ENCODE peak calls at places on chromosomes 6 and 20, in four cellular contexts. S is H9, Q is T-helper 9 cell, U is epithelial cell of prostate. Y is an unnamed sample.

GRCh38 chr6:149075616-149076354 is 241.7 kb upstream of the TAB2 start:
- DNase-seq in Q (no peak), S (no peak), U (no peak), Y (no peak)

GRCh38 chr6:95243091-95243490 is 334.2 kb upstream of the MANEA start:
- DNase-seq in S (no peak), U (peak), Q (no peak), Y (no peak)

GRCh38 chr6:2791124-2792050 is 26.2 kb downstream of the WRNIP1 start:
- DNase-seq in Q (peak), S (peak), U (no peak), Y (peak)

GRCh38 chr20:8361008-8361652 is 229.1 kb downstream of the PLCB1 start:
- DNase-seq in S (no peak), U (no peak), Q (no peak), Y (no peak)

GRCh38 chr6:48111143-48111506 is at the start of gene PTCHD4:
- DNase-seq in Q (no peak), U (peak), S (peak), Y (no peak)

GRCh38 chr20:31594002-31594557 is 11.0 kb upstream of the ID1 start:
- DNase-seq in S (no peak), Q (no peak), U (no peak), Y (no peak)

GRCh38 chr20:32546918-32547752 is 38.0 kb downstream of the NOL4L start:
- DNase-seq in U (no peak), S (no peak), Q (no peak), Y (no peak)

GRCh38 chr6:156953478-156954146 is 176.4 kb downstream of the ARID1B start:
- DNase-seq in S (no peak), U (peak), Q (no peak), Y (peak)

GRCh38 chr6:124947821-124948451 is 14.3 kb upstream of the RNF217 start:
- DNase-seq in S (no peak), U (no peak), Q (no peak), Y (no peak)

GRCh38 chr6:108222064-108222463 is 38.8 kb downstream of the SNX3 start:
- DNase-seq in Q (no peak), U (no peak), S (no peak), Y (no peak)

GRCh38 chr6:48826884-48827701 is 636.0 kb downstream of the MMUT start:
- DNase-seq in U (peak), Q (no peak), S (no peak), Y (no peak)

GRCh38 chr20:31720486-31721407 is 1.9 kb downstream of the BCL2L1 start:
- DNase-seq in U (no peak), Q (no peak), S (no peak), Y (no peak)

GRCh38 chr6:75735491-75736186 is 13.4 kb upstream of the MYO6 start:
- DNase-seq in U (no peak), S (no peak), Q (no peak), Y (no peak)

GRCh38 chr20:43691928-43692524 is 25.1 kb downstream of the MYBL2 start:
- DNase-seq in Q (peak), U (no peak), S (peak), Y (no peak)

GRCh38 chr6:139344186-139344963 is 30.1 kb downstream of the CITED2 start:
- DNase-seq in S (no peak), U (no peak), Q (no peak), Y (no peak)

GRCh38 chr6:154474636-154475428 is 35.7 kb downstream of the CNKSR3 start:
- DNase-seq in S (no peak), U (peak), Q (no peak), Y (no peak)

Y was measured in NCI-H2227 treated with DMSO at 0.1 percent for 48 hours.